ENCODE peak calls at places on chromosomes 12 and 14, in six cellular contexts. One of them, this sample, is unnamed. For H3K27me3 and H3K36me3, the result is how much of the 10 kb centered on the place peaks cover.

GRCh38 chr12:5718073-5718472 is 227.0 kb downstream of the ANO2 start:
- DNase-seq in brain microvascular endothelial cell: no peak
- DNase-seq in CD8-positive, alpha-beta memory T cell: no peak
- DNase-seq in cardiac muscle cell: no peak
- DNase-seq in psoas muscle: no peak
- DNase-seq in GM23338: no peak
- DNase-seq in this sample: no peak

GRCh38 chr12:116465892-116466291 is 93.3 kb upstream of the MAP1LC3B2 start:
- DNase-seq in brain microvascular endothelial cell: no peak
- DNase-seq in CD8-positive, alpha-beta memory T cell: no peak
- DNase-seq in cardiac muscle cell: no peak
- DNase-seq in psoas muscle: no peak
- DNase-seq in GM23338: no peak
- DNase-seq in this sample: no peak

GRCh38 chr12:5220835-5221234 is 177.2 kb downstream of the KCNA5 start:
- DNase-seq in brain microvascular endothelial cell: no peak
- DNase-seq in CD8-positive, alpha-beta memory T cell: no peak
- DNase-seq in cardiac muscle cell: no peak
- DNase-seq in psoas muscle: no peak
- DNase-seq in GM23338: no peak
- DNase-seq in this sample: no peak

GRCh38 chr14:80426686-80427085 is 215.4 kb upstream of the DIO2 start:
- DNase-seq in brain microvascular endothelial cell: peak
- DNase-seq in CD8-positive, alpha-beta memory T cell: no peak
- DNase-seq in cardiac muscle cell: no peak
- DNase-seq in psoas muscle: no peak
- DNase-seq in GM23338: no peak
- DNase-seq in this sample: no peak

GRCh38 chr12:77031745-77032144 is 33.6 kb downstream of the E2F7 start:
- DNase-seq in brain microvascular endothelial cell: peak
- DNase-seq in CD8-positive, alpha-beta memory T cell: no peak
- DNase-seq in cardiac muscle cell: no peak
- DNase-seq in psoas muscle: no peak
- DNase-seq in GM23338: no peak
- DNase-seq in this sample: no peak

GRCh38 chr14:68688872-68689371 is 103.9 kb downstream of the ZFP36L1 start:
- DNase-seq in brain microvascular endothelial cell: peak
- DNase-seq in CD8-positive, alpha-beta memory T cell: no peak
- DNase-seq in cardiac muscle cell: no peak
- DNase-seq in psoas muscle: no peak
- DNase-seq in GM23338: peak
- DNase-seq in this sample: peak

GRCh38 chr12:226401-226800 is 12.4 kb upstream of the SLC6A12 start:
- DNase-seq in brain microvascular endothelial cell: no peak
- DNase-seq in CD8-positive, alpha-beta memory T cell: no peak
- DNase-seq in cardiac muscle cell: no peak
- DNase-seq in psoas muscle: no peak
- DNase-seq in GM23338: peak
- DNase-seq in this sample: peak

GRCh38 chr14:103043257-103043893 is 14.0 kb downstream of the CDC42BPB start:
- DNase-seq in brain microvascular endothelial cell: no peak
- DNase-seq in CD8-positive, alpha-beta memory T cell: no peak
- DNase-seq in cardiac muscle cell: no peak
- DNase-seq in psoas muscle: no peak
- DNase-seq in GM23338: no peak
- DNase-seq in this sample: no peak

GRCh38 chr14:74551001-74551400 is 57.4 kb downstream of the ISCA2 start:
- DNase-seq in brain microvascular endothelial cell: no peak
- DNase-seq in CD8-positive, alpha-beta memory T cell: no peak
- DNase-seq in cardiac muscle cell: no peak
- DNase-seq in psoas muscle: no peak
- DNase-seq in GM23338: no peak
- DNase-seq in this sample: no peak

GRCh38 chr12:6532051-6532926 is 2.0 kb upstream of the GAPDH start:
- DNase-seq in brain microvascular endothelial cell: peak
- DNase-seq in CD8-positive, alpha-beta memory T cell: peak
- DNase-seq in cardiac muscle cell: peak
- DNase-seq in psoas muscle: peak
- DNase-seq in GM23338: peak
- DNase-seq in this sample: peak

GRCh38 chr12:113838896-113839295 is 127.2 kb downstream of the RBM19 start:
- DNase-seq in brain microvascular endothelial cell: no peak
- DNase-seq in CD8-positive, alpha-beta memory T cell: no peak
- DNase-seq in cardiac muscle cell: no peak
- DNase-seq in psoas muscle: no peak
- DNase-seq in GM23338: no peak
- DNase-seq in this sample: no peak

GRCh38 chr14:38384746-38385145 is 128.9 kb upstream of the CLEC14A start:
- DNase-seq in brain microvascular endothelial cell: no peak
- DNase-seq in CD8-positive, alpha-beta memory T cell: no peak
- DNase-seq in cardiac muscle cell: no peak
- DNase-seq in psoas muscle: no peak
- DNase-seq in GM23338: no peak
- DNase-seq in this sample: no peak

GRCh38 chr12:22543246-22544037 is 900 bp downstream of the C2CD5 start:
- DNase-seq in brain microvascular endothelial cell: no peak
- DNase-seq in CD8-positive, alpha-beta memory T cell: peak
- DNase-seq in cardiac muscle cell: peak
- DNase-seq in psoas muscle: peak
- DNase-seq in GM23338: peak
- DNase-seq in this sample: no peak

GRCh38 chr12:114681149-114681849 is 2.7 kb downstream of the TBX3 start:
- DNase-seq in brain microvascular endothelial cell: no peak
- DNase-seq in CD8-positive, alpha-beta memory T cell: no peak
- DNase-seq in cardiac muscle cell: no peak
- DNase-seq in psoas muscle: peak
- DNase-seq in GM23338: no peak
- DNase-seq in this sample: peak

GRCh38 chr12:93778306-93778705 is 101.1 kb downstream of the CRADD start:
- DNase-seq in brain microvascular endothelial cell: peak
- DNase-seq in CD8-positive, alpha-beta memory T cell: no peak
- DNase-seq in cardiac muscle cell: no peak
- DNase-seq in psoas muscle: peak
- DNase-seq in GM23338: no peak
- DNase-seq in this sample: no peak

DNA sequence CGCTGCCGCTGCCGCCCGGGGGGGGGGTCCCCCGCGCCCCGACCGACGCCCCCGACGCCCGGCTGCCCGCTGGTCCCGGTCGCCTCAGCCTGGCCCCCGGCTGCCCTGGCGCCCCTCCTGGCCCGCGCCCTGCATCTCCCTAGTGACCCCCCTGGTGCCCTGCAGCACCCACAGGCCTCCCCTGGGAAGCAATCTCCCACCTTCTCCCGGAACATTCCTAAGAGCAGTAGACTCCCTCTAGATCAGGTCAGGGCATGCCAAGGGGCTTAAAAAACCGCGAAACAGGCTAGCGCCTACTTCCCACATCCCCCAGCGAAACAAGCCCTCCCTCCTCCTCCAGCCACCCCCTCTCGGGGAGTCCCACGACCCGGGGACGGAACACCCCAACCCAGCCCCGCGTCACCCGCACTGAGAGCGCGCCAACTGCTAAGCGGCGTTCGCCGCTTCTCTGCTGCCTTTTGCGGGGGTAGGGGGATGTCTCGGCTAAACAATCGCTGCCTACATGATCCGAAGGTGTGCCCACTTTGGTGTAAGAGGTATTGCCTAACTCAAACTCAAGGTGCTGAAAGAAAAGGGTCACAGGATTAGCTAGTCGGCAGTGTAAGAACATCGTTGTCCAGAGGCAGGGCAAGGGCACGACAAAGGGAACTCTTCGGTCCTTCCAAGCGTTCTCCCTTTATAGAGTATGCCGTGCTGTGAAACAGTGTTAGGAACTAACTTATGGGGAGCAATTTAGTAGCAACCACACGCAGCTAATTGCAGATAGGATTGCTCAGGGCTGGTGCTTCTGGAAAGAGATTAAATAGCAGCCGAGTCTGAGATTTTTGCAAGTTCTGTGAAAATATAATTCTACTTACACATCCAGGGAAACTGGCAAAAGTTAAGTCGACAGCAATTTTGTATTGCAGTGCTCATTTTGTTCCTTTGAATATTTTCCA is 617 bp upstream of the NTN4 start:
- DNase-seq in brain microvascular endothelial cell: no peak
- DNase-seq in CD8-positive, alpha-beta memory T cell: no peak
- DNase-seq in cardiac muscle cell: peak
- DNase-seq in psoas muscle: peak
- DNase-seq in GM23338: peak
- DNase-seq in this sample: peak
- H3K27me3 ChIP-seq in brain microvascular endothelial cell: under half
- H3K27me3 ChIP-seq in CD8-positive, alpha-beta memory T cell: under half
- H3K27me3 ChIP-seq in cardiac muscle cell: half or more
- H3K27me3 ChIP-seq in psoas muscle: under half
- H3K27me3 ChIP-seq in GM23338: half or more
- H3K27me3 ChIP-seq in this sample: half or more

GRCh38 chr12:32501835-32502333 is 102.5 kb downstream of the FGD4 start:
- DNase-seq in brain microvascular endothelial cell: peak
- DNase-seq in CD8-positive, alpha-beta memory T cell: no peak
- DNase-seq in cardiac muscle cell: peak
- DNase-seq in psoas muscle: peak
- DNase-seq in GM23338: peak
- DNase-seq in this sample: peak
- H3K4me3 ChIP-seq in brain microvascular endothelial cell: no peak
- H3K4me3 ChIP-seq in CD8-positive, alpha-beta memory T cell: no peak
- H3K4me3 ChIP-seq in cardiac muscle cell: peak
- H3K4me3 ChIP-seq in psoas muscle: peak
- H3K4me3 ChIP-seq in GM23338: peak
- H3K4me3 ChIP-seq in this sample: no peak

DNA sequence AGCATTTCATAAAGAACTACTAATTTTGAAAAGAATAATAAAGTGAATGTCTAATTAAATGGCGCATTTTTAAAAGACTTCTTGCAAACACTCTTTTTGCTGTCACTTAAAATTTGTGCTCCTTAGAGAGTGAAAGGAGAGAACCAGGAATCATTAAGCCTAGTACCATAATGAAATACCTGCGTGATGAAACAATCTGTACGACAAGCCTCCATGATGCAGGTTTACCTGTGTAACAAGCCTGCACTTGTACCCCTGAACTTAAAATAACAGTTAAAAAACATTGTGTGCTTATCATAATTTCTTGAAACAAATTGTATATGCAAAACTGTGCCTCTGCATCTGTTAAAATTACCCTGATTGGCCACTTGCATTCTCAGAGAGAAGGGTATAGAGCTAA is 108.1 kb downstream of the MGAT4C start:
- DNase-seq in brain microvascular endothelial cell: no peak
- DNase-seq in CD8-positive, alpha-beta memory T cell: no peak
- DNase-seq in cardiac muscle cell: no peak
- DNase-seq in psoas muscle: no peak
- DNase-seq in GM23338: no peak
- DNase-seq in this sample: no peak
- H3K36me3 ChIP-seq in brain microvascular endothelial cell: under half
- H3K36me3 ChIP-seq in CD8-positive, alpha-beta memory T cell: under half
- H3K36me3 ChIP-seq in cardiac muscle cell: under half
- H3K36me3 ChIP-seq in psoas muscle: under half
- H3K36me3 ChIP-seq in GM23338: under half
- H3K36me3 ChIP-seq in this sample: under half

DNA sequence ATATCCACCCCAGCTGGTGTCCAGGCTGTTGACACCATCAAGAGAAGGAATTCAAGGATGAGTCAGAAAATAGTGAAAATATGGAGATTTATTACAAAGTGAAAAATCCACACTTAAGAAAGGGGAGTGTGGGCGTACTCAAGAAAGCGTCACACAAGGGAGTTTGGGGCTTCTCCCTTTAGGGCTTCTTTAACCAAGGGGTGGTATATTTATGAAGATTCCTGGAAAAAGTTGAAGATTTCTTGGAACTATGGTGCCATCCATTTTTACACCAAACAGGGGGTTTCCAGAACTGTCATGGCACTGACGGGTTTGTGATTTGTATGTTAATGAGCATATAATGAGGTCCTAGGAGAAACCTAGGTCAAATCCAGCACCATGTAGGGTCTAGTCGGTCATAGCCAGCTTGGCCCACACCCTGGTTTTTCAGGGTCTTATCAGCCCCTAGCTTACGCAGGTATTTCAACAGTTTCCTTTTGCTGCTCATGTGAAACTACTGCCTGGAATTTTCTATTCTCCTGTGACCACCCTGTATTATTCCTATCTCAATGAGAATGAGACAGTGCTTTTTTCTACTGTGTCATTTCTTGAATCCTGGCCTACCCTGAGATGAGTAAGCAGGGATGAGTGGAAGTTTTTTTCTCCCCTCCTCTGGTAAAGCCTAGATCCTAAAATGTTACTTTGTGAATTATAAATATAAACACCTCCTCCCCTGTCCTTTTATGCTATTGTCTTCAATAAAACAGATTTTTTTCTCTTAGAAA is 62.9 kb upstream of the ARID2 start:
- DNase-seq in brain microvascular endothelial cell: no peak
- DNase-seq in CD8-positive, alpha-beta memory T cell: no peak
- DNase-seq in cardiac muscle cell: no peak
- DNase-seq in psoas muscle: no peak
- DNase-seq in GM23338: no peak
- DNase-seq in this sample: no peak
- H3K27me3 ChIP-seq in brain microvascular endothelial cell: under half
- H3K27me3 ChIP-seq in CD8-positive, alpha-beta memory T cell: under half
- H3K27me3 ChIP-seq in cardiac muscle cell: under half
- H3K27me3 ChIP-seq in psoas muscle: under half
- H3K27me3 ChIP-seq in GM23338: under half
- H3K27me3 ChIP-seq in this sample: under half

This sample was measured in H7.